ENCODE peak calls at places on chromosomes 5 and 9, in ten cellular contexts. E is PC-9, X is choroid plexus epithelial cell, W is sigmoid colon, R is lung, H is GM06990, U is NB4, C is stomach, K is heart right ventricle, J is PC-3. A is an unnamed sample.

GRCh38 chr5:176590035-176590729 is 19.8 kb downstream of the GPRIN1 start:
- DNase-seq in E (no peak), X (no peak), W (no peak), R (no peak), H (no peak), U (no peak), C (no peak), K (no peak), J (no peak), A (no peak)

GRCh38 chr9:87434341-87434740 is 63.3 kb upstream of the DAPK1 start:
- DNase-seq in E (no peak), X (no peak), W (no peak), R (no peak), H (no peak), U (no peak), C (no peak), K (no peak), J (no peak), A (no peak)

GRCh38 chr9:36906492-36906891 is 127.6 kb downstream of the PAX5 start:
- DNase-seq in E (no peak), X (no peak), W (no peak), R (no peak), H (no peak), U (no peak), C (no peak), K (no peak), J (no peak), A (no peak)

GRCh38 chr5:93791520-93791972 is 50.1 kb upstream of the POU5F2 start:
- DNase-seq in E (no peak), X (peak; percentile 88), W (no peak), R (no peak), H (no peak), U (no peak), C (no peak), K (no peak), J (no peak), A (no peak)

GRCh38 chr9:133184971-133185370 is 21.3 kb upstream of the GBGT1 start:
- DNase-seq in E (peak; percentile 50), X (peak; percentile 90), W (peak; percentile 69), R (peak; percentile 55), H (no peak), U (peak; percentile 83), C (peak; percentile 46), K (no peak), J (peak; percentile 78), A (peak; percentile 15)

GRCh38 chr9:69549310-69550202 is 122.6 kb downstream of the APBA1 start:
- DNase-seq in E (peak; percentile 29), X (peak; percentile 62), W (no peak), R (no peak), H (no peak), U (peak; percentile 41), C (no peak), K (no peak), J (peak; percentile 59), A (no peak)

GRCh38 chr9:124392855-124393460 is 22.3 kb downstream of the PSMB7 start:
- DNase-seq in E (peak; percentile 87), X (peak; percentile 63), W (no peak), R (no peak), H (no peak), U (peak; percentile 80), C (no peak), K (no peak), J (peak; percentile 95), A (peak; percentile 65)

GRCh38 chr5:74342948-74343682 is 297.4 kb downstream of the ENC1 start:
- DNase-seq in E (no peak), X (peak; percentile 78), W (no peak), R (no peak), H (no peak), U (no peak), C (no peak), K (no peak), J (peak; percentile 86), A (no peak)

GRCh38 chr9:4298255-4299005 is 1.4 kb downstream of the GLIS3 start:
- DNase-seq in E (peak; percentile 39), X (peak; percentile 36), W (peak; percentile 70), R (peak; percentile 47), H (peak; percentile 31), U (peak; percentile 85), C (peak; percentile 43), K (peak; percentile 22), J (peak; percentile 56), A (no peak)

GRCh38 chr5:143635146-143635752 is 176.7 kb upstream of the HMHB1 start:
- DNase-seq in E (no peak), X (peak; percentile 56), W (no peak), R (peak; percentile 41), H (no peak), U (no peak), C (peak; percentile 27), K (no peak), J (peak; percentile 63), A (no peak)

GRCh38 chr5:64144429-64145215 is 21.0 kb upstream of the RNF180 start:
- DNase-seq in E (no peak), X (peak; percentile 6), W (no peak), R (no peak), H (no peak), U (no peak), C (no peak), K (no peak), J (peak; percentile 72), A (no peak)

GRCh38 chr5:90410178-90410762 is 714 bp upstream of the CETN3 start:
- DNase-seq in E (no peak), X (peak; percentile 19), W (no peak), R (no peak), H (peak; percentile 5), U (peak; percentile 28), C (no peak), K (no peak), J (no peak), A (no peak)

DNA sequence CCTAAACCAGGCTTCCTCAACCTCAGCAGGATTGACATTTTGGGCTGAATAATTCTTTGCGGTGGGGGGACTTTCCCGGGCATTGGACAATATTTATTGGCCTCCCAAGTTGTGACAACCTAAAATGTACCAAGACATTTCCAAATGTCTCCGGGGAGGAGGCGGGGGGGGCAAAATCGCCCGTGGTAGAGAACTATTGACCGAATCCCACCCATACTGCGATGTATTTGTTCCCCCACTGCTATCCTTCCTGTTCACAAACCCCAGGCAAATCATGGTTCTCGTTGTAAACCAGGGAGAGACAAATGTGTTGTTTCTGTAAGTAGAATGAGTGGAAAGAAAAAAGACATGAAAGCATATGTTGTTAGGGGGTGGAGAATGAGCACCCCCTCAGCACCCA is 141.8 kb downstream of the PSAT1 start:
- DNase-seq in E (no peak), X (no peak), W (no peak), R (no peak), H (no peak), U (no peak), C (no peak), K (no peak), J (no peak), A (no peak)
- H3K4me3 ChIP-seq in E (no peak overlapping the region), X (no peak overlapping the region), W (no peak overlapping the region), R (no peak overlapping the region), H (no peak overlapping the region), U (no peak overlapping the region), C (no peak overlapping the region), K (no peak overlapping the region), J (no peak overlapping the region), A (no peak overlapping the region)

DNA sequence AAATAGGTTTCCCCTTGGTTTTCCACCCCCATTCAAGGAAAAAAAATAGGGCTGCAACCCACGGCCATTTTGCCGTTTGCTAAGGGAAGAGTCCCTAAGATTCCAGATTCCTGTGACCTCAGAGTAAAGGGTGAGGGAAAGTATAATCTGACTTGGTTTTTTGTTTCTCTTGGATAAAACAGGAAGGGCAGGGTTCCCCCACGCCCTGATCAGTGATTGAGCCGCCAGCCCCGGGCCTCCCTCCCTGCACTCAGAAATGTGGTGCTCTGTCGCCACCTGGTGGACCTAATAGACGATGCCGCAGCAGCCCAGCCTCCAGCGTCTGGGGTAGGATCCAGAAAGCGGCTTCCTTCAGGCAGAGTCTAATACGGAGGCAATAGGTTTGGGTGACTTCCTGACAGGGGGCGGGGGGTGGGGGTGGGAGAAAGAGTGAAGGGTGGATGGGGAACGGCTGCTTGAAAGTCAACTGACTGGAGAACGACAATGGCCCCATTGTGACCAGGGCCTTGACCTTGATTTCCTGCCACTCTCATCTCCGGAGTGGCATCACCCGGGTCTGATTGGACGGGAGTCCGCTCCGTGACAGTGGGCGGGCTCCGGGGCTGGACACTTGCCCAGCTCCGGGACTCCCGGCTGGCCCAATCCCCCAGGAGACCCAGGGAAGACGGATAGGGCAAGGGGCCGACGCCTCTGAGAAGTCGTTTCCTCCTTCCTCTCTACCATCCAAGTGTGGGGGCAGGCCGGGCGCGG is 17.8 kb upstream of the CYSTM1 start:
- DNase-seq in E (peak; percentile 80), X (peak; percentile 85), W (peak; percentile 93), R (peak; percentile 88), H (peak; percentile 77), U (peak; percentile 79), C (peak; percentile 93), K (peak; percentile 91), J (peak; percentile 91), A (no peak)
- TF ChIP-seq CTCF in E (peak; percentile 95), X (peak; percentile 92), W (peak; percentile 95), R (peak; percentile 97), H (peak; percentile 91), U (peak; percentile 73), C (peak; percentile 85), K (peak; percentile 92), J (peak; percentile 90), A (peak; percentile 94)

DNA sequence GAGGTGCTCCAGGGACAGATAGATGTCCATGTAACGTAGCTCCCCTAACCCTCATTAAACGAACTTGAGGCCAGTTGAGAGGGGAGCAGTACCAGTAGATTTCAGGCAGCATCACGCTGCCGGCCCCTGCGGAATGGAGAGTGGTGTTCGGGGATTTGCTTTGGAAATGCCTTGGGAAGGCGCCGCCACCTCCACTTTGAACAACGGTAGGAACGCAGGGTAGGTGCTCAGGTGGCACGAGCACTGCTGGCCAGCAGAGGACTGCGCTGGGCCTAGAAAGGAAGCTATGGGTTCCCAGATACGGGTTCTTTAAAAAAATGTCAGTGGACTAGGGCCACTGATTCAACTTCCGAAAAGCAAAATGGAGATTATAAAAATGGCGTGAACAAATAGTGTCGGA is 271.8 kb downstream of the FANCC start:
- DNase-seq in E (no peak), X (no peak), W (no peak), R (no peak), H (no peak), U (no peak), C (peak; percentile 60), K (no peak), J (no peak), A (no peak)
- H3K4me3 ChIP-seq in E (no peak overlapping the region), X (no peak overlapping the region), W (peak overlapping the region; percentile 24), R (no peak overlapping the region), H (no peak overlapping the region), U (no peak overlapping the region), C (peak overlapping the region; percentile 33), K (no peak overlapping the region), J (no peak overlapping the region), A (no peak overlapping the region)

DNA sequence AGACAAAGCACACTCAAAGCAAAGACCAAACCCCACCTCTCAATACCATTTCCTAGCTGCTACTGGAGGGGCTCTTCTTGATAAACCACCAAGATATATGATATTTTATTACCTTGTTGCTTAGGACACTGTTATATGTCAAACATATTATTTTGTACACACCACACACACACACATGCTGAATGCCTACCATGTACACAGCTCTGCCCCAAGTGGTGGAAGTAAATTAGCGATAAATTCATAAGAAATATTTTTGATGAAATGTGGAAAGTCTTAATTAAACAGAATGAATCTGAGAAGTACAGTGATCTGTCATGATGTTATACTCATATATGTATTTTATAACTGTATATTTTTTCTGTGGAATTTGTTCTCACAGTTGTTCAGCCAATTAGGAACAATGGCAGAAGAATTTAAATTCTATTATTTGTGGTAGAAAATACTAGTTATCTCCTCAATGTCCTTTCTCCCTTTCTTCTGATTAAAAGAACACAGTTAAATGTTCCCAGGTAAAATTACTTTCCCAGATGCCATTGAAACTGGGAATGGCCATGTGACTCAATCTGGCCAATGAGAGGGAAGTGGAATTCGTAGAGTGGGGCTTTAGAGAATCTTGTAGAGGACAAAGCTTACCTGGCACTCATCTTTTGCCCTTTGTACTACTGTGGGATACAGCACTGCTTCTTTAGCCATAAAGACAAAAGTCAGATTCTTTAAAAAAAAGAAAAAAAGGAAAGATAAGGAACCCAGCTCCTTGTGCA is 156.5 kb downstream of the SNCAIP start:
- DNase-seq in E (no peak), X (no peak), W (no peak), R (no peak), H (no peak), U (no peak), C (no peak), K (no peak), J (no peak), A (no peak)
- TF ChIP-seq CTCF in E (no peak), X (peak; percentile 30), W (no peak), R (no peak), H (no peak), U (no peak), C (no peak), K (no peak), J (peak; percentile 34), A (peak; percentile 24)

A was measured in AG04450.